ENCODE peak calls at places on chromosomes 6 and 20, in ten cellular contexts. W, G, R, V, N, B, A, D, S and O are unnamed samples.

GRCh38 chr20:6705106-6705766 is 62.2 kb upstream of the BMP2 start:
- DNase-seq in W (no peak), G (no peak), R (no peak), V (peak), N (no peak), B (no peak), A (no peak), D (peak), S (peak), O (no peak)

GRCh38 chr6:160882741-160883340 is 108.7 kb upstream of the MAP3K4 start:
- DNase-seq in W (no peak), G (no peak), R (no peak), V (no peak), N (no peak), B (no peak), A (no peak), D (peak), S (peak), O (peak)

GRCh38 chr20:38599410-38599882 is 2.2 kb upstream of the ARHGAP40 start:
- DNase-seq in W (no peak), G (no peak), R (no peak), V (no peak), N (no peak), B (peak), A (no peak), D (peak), S (no peak), O (peak)

GRCh38 chr6:57097596-57097995 is 7.6 kb downstream of the ZNF451 start:
- DNase-seq in W (no peak), G (no peak), R (no peak), V (peak), N (no peak), B (no peak), A (no peak), D (no peak), S (peak), O (peak)

GRCh38 chr6:101402618-101403002 is 9.1 kb downstream of the GRIK2 start:
- DNase-seq in W (no peak), G (no peak), R (no peak), V (no peak), N (no peak), B (no peak), A (no peak), D (peak), S (peak), O (no peak)

GRCh38 chr20:50281831-50282591 is 91.4 kb downstream of the CEBPB start:
- DNase-seq in W (no peak), G (no peak), R (no peak), V (no peak), N (no peak), B (no peak), A (no peak), D (peak), S (no peak), O (no peak)

GRCh38 chr20:17827759-17828559 is 128.2 kb downstream of the BANF2 start:
- DNase-seq in W (no peak), G (no peak), R (no peak), V (no peak), N (no peak), B (no peak), A (no peak), D (no peak), S (no peak), O (no peak)

GRCh38 chr6:141552463-141552862 is 580.3 kb upstream of the GJE1 start:
- DNase-seq in W (peak), G (no peak), R (no peak), V (peak), N (no peak), B (no peak), A (no peak), D (no peak), S (peak), O (peak)

GRCh38 chr6:146041282-146041681 is 12.4 kb downstream of the GRM1 start:
- DNase-seq in W (peak), G (no peak), R (no peak), V (peak), N (no peak), B (no peak), A (no peak), D (peak), S (peak), O (peak)

GRCh38 chr20:51341581-51341980 is 200.9 kb downstream of the NFATC2 start:
- DNase-seq in W (no peak), G (no peak), R (no peak), V (peak), N (no peak), B (no peak), A (no peak), D (no peak), S (no peak), O (peak)

GRCh38 chr6:37700266-37700973 is 2.7 kb upstream of the MDGA1 start:
- DNase-seq in W (no peak), G (no peak), R (no peak), V (no peak), N (no peak), B (no peak), A (no peak), D (no peak), S (no peak), O (no peak)

GRCh38 chr6:143058987-143059386 is 1.7 kb upstream of the AIG1 start:
- DNase-seq in W (no peak), G (no peak), R (no peak), V (no peak), N (no peak), B (no peak), A (no peak), D (no peak), S (peak), O (no peak)

GRCh38 chr20:55004044-55004443 is 528.7 kb downstream of the DOK5 start:
- DNase-seq in W (no peak), G (no peak), R (no peak), V (no peak), N (no peak), B (no peak), A (no peak), D (no peak), S (no peak), O (no peak)